ENCODE peak calls at places on chromosome 16, in eight cellular contexts. I is AG10803, Y is GM13976, Q is tibial nerve, T is Peyer's patch, D is mesothelial cell of epicardium, L is type B pancreatic cell, K is endothelial cell. G is an unnamed sample.

GRCh38 chr16:85755929-85756768 is 5.3 kb upstream of the C16orf74 start:
- DNase-seq in D (no peak), T (no peak), L (no peak), Q (no peak), Y (peak; percentile 80), I (peak; percentile 16), K (no peak), G (no peak)

GRCh38 chr16:68328151-68328859 is 17.5 kb downstream of the PRMT7 start:
- DNase-seq in K (peak; percentile 79), Y (peak; percentile 84), L (peak; percentile 81), D (peak; percentile 85), I (peak; percentile 81), Q (peak; percentile 65), T (peak; percentile 75), G (peak; percentile 85)

GRCh38 chr16:49632798-49633189 is 223.1 kb downstream of the ZNF423 start:
- DNase-seq in Q (no peak), L (peak; percentile 43), D (no peak), T (no peak), Y (no peak), I (no peak), K (no peak), G (no peak)

GRCh38 chr16:55710466-55710865 is 54.7 kb downstream of the SLC6A2 start:
- DNase-seq in Q (no peak), L (no peak), D (no peak), T (no peak), I (no peak), K (peak; percentile 27), Y (no peak), G (no peak)

GRCh38 chr16:8676737-8677375 is 2.4 kb downstream of the ABAT start:
- DNase-seq in D (no peak), Q (no peak), L (no peak), K (no peak), Y (no peak), I (no peak), T (no peak), G (no peak)

GRCh38 chr16:87062569-87063442 is 254.4 kb downstream of the C16orf95 start:
- DNase-seq in D (peak; percentile 74), K (peak; percentile 80), I (peak; percentile 58), Y (peak; percentile 87), Q (peak; percentile 60), L (no peak), T (peak; percentile 63), G (peak; percentile 77)

GRCh38 chr16:85541181-85541580 is 71.9 kb upstream of the GSE1 start:
- DNase-seq in I (no peak), Q (no peak), T (no peak), K (no peak), L (no peak), Y (no peak), D (no peak), G (no peak)

GRCh38 chr16:50195276-50195675 is 42.2 kb downstream of the TENT4B start:
- DNase-seq in Q (no peak), I (peak; percentile 63), D (no peak), Y (no peak), K (no peak), T (no peak), L (no peak), G (no peak)

GRCh38 chr16:51968756-51969155 is 578.2 kb downstream of the TOX3 start:
- DNase-seq in K (no peak), Q (no peak), I (peak; percentile 29), T (no peak), L (no peak), D (no peak), Y (no peak), G (no peak)

GRCh38 chr16:29820730-29821662 is 734 bp downstream of the MVP start:
- DNase-seq in D (no peak), I (peak; percentile 32), Q (no peak), Y (peak; percentile 75), T (peak; percentile 88), K (no peak), L (no peak), G (peak; percentile 72)

GRCh38 chr16:2470603-2471015 is 488 bp upstream of the NTN3 start:
- DNase-seq in Q (no peak), L (no peak), D (no peak), I (no peak), Y (no peak), K (no peak), T (no peak), G (peak; percentile 39)

GRCh38 chr16:57958544-57958943 is 12.4 kb downstream of the CNGB1 start:
- DNase-seq in Y (no peak), Q (no peak), K (no peak), D (no peak), L (no peak), I (no peak), T (no peak), G (no peak)

GRCh38 chr16:55035956-55036355 is 105.3 kb downstream of the IRX5 start:
- DNase-seq in L (no peak), Q (no peak), I (peak; percentile 72), T (no peak), D (no peak), Y (no peak), K (no peak), G (no peak)

GRCh38 chr16:4481526-4481925 is 5.3 kb downstream of the HMOX2 start:
- DNase-seq in I (no peak), D (no peak), Y (no peak), T (no peak), K (no peak), Q (no peak), L (no peak), G (no peak)
- TF ChIP-seq CTCF in I (no peak), D (no peak), Y (no peak), T (no peak), K (no peak), Q (no peak), L (no peak), G (no peak)

GRCh38 chr16:71648921-71649320 is 22.9 kb downstream of the MARVELD3 start:
- DNase-seq in L (no peak), Y (no peak), T (no peak), K (peak; percentile 23), Q (no peak), D (no peak), I (no peak), G (no peak)
- TF ChIP-seq CTCF in L (peak; percentile 55), Y (no peak), T (no peak), K (no peak), Q (no peak), D (no peak), I (peak; percentile 43), G (peak; percentile 14)

GRCh38 chr16:66081967-66082366 is 284.5 kb upstream of the CDH5 start:
- DNase-seq in L (no peak), I (peak; percentile 61), K (no peak), Q (no peak), D (no peak), Y (no peak), T (no peak), G (no peak)
- TF ChIP-seq CTCF in L (no peak), I (no peak), K (no peak), Q (no peak), D (no peak), Y (no peak), T (no peak), G (no peak)

GRCh38 chr16:46482895-46483294 is 138.3 kb downstream of the SHCBP1 start:
- DNase-seq in K (no peak), Q (no peak), L (no peak), D (no peak), Y (no peak), I (no peak), T (no peak), G (no peak)
- TF ChIP-seq CTCF in K (no peak), Q (no peak), L (no peak), D (no peak), Y (no peak), I (no peak), T (no peak), G (no peak)

G was measured in activated CD8-positive, alpha-beta T cell treated with anti-CD3 and anti-CD28 coated beads for 36 hours.